ENCODE peak calls at places on chromosomes 13 and 19, in four cellular contexts. Z, O, D and P are unnamed samples.

GRCh38 chr13:84500016-84500415 is 617.7 kb upstream of the SLITRK1 start:
- DNase-seq in Z (no peak), O (no peak), D (no peak), P (no peak)

GRCh38 chr13:59120297-59120843 is 1043.4 kb downstream of the DIAPH3 start:
- DNase-seq in Z (no peak), O (no peak), D (no peak), P (no peak)

GRCh38 chr19:34416021-34416545 is 11.9 kb downstream of the PDCD2L start:
- DNase-seq in Z (no peak), O (no peak), D (no peak), P (no peak)

GRCh38 chr19:3389876-3390361 is 23.5 kb downstream of the NFIC start:
- DNase-seq in Z (no peak), O (no peak), D (no peak), P (no peak)

GRCh38 chr19:34985249-34986022 is 14.7 kb upstream of the GRAMD1A start:
- DNase-seq in Z (no peak), O (peak), D (no peak), P (no peak)

GRCh38 chr13:91269237-91269636 is 78.2 kb upstream of the MIR17HG start:
- DNase-seq in Z (no peak), O (no peak), D (no peak), P (no peak)

GRCh38 chr13:26614721-26615120 is 57.2 kb downstream of the WASF3 start:
- DNase-seq in Z (no peak), O (no peak), D (no peak), P (no peak)

GRCh38 chr13:28246891-28247290 is 108.5 kb downstream of the PAN3 start:
- DNase-seq in Z (no peak), O (no peak), D (no peak), P (no peak)

GRCh38 chr13:36549771-36550170 is 117.5 kb downstream of the CCNA1 start:
- DNase-seq in Z (no peak), O (no peak), D (no peak), P (no peak)

GRCh38 chr13:73803997-73804396 is 330.2 kb downstream of the KLF12 start:
- DNase-seq in Z (no peak), O (no peak), D (peak), P (no peak)

GRCh38 chr19:2488942-2489731 is 13.2 kb downstream of the GADD45B start:
- DNase-seq in Z (no peak), O (peak), D (peak), P (no peak)

GRCh38 chr13:28494861-28495585 is at the start of gene FLT1:
- DNase-seq in Z (no peak), O (peak), D (peak), P (no peak)

GRCh38 chr19:5785423-5785822 is 877 bp upstream of the PRR22 start:
- DNase-seq in Z (no peak), O (no peak), D (no peak), P (no peak)

GRCh38 chr13:27960362-27961226 is 8.5 kb downstream of the CDX2 start:
- DNase-seq in Z (no peak), O (no peak), D (peak), P (no peak)

GRCh38 chr19:51450730-51451307 is 7.4 kb downstream of the SIGLEC8 start:
- DNase-seq in Z (no peak), O (no peak), D (no peak), P (no peak)